ENCODE peak calls at places on chromosomes 1 and 21, in ten cellular contexts. One of them, this sample, is unnamed.

GRCh38 chr1:2273401-2274090 is 45.4 kb downstream of the SKI start:
- DNase-seq in uterus: no peak
- DNase-seq in Calu3: no peak
- DNase-seq in epithelial cell of proximal tubule: no peak
- DNase-seq in CD8-positive, alpha-beta T cell: no peak
- DNase-seq in cardiac muscle cell: no peak
- DNase-seq in Peyer's patch: no peak
- DNase-seq in AG04450: no peak
- DNase-seq in GM06990: no peak
- DNase-seq in left lung: no peak
- DNase-seq in this sample: no peak

GRCh38 chr1:116433283-116434257 is 60.5 kb downstream of the ATP1A1 start:
- DNase-seq in Calu3: peak; percentile 86
- DNase-seq in cardiac muscle cell: no peak
- DNase-seq in CD8-positive, alpha-beta T cell: no peak
- DNase-seq in left lung: no peak
- DNase-seq in GM06990: no peak
- DNase-seq in Peyer's patch: no peak
- DNase-seq in AG04450: no peak
- DNase-seq in epithelial cell of proximal tubule: no peak
- DNase-seq in uterus: no peak
- DNase-seq in this sample: no peak

GRCh38 chr1:161840363-161840762 is 74.2 kb downstream of the ATF6 start:
- DNase-seq in Calu3: no peak
- DNase-seq in cardiac muscle cell: no peak
- DNase-seq in epithelial cell of proximal tubule: no peak
- DNase-seq in CD8-positive, alpha-beta T cell: no peak
- DNase-seq in uterus: no peak
- DNase-seq in GM06990: no peak
- DNase-seq in AG04450: no peak
- DNase-seq in Peyer's patch: no peak
- DNase-seq in left lung: no peak
- DNase-seq in this sample: no peak

GRCh38 chr1:109493805-109494539 is at the start of gene CYB561D1:
- DNase-seq in uterus: peak; percentile 87
- DNase-seq in GM06990: peak; percentile 93
- DNase-seq in Peyer's patch: peak; percentile 85
- DNase-seq in left lung: peak; percentile 89
- DNase-seq in AG04450: no peak
- DNase-seq in CD8-positive, alpha-beta T cell: peak; percentile 95
- DNase-seq in Calu3: peak; percentile 90
- DNase-seq in cardiac muscle cell: peak; percentile 92
- DNase-seq in epithelial cell of proximal tubule: no peak
- DNase-seq in this sample: peak; percentile 93

GRCh38 chr1:10280442-10281350 is 70.3 kb downstream of the KIF1B start:
- DNase-seq in cardiac muscle cell: no peak
- DNase-seq in GM06990: peak; percentile 10
- DNase-seq in left lung: no peak
- DNase-seq in epithelial cell of proximal tubule: no peak
- DNase-seq in AG04450: peak; percentile 7
- DNase-seq in CD8-positive, alpha-beta T cell: no peak
- DNase-seq in uterus: no peak
- DNase-seq in Peyer's patch: no peak
- DNase-seq in Calu3: no peak
- DNase-seq in this sample: no peak

GRCh38 chr1:117003253-117003875 is 1.8 kb downstream of the CD101 start:
- DNase-seq in Calu3: no peak
- DNase-seq in uterus: no peak
- DNase-seq in GM06990: no peak
- DNase-seq in AG04450: no peak
- DNase-seq in left lung: no peak
- DNase-seq in Peyer's patch: no peak
- DNase-seq in cardiac muscle cell: no peak
- DNase-seq in epithelial cell of proximal tubule: no peak
- DNase-seq in CD8-positive, alpha-beta T cell: peak; percentile 45
- DNase-seq in this sample: no peak

GRCh38 chr1:227918736-227919135 is 29.0 kb downstream of the WNT9A start:
- DNase-seq in GM06990: no peak
- DNase-seq in left lung: no peak
- DNase-seq in Calu3: no peak
- DNase-seq in uterus: no peak
- DNase-seq in cardiac muscle cell: no peak
- DNase-seq in Peyer's patch: no peak
- DNase-seq in CD8-positive, alpha-beta T cell: no peak
- DNase-seq in AG04450: no peak
- DNase-seq in epithelial cell of proximal tubule: no peak
- DNase-seq in this sample: no peak

GRCh38 chr1:205480349-205481278 is 23.9 kb upstream of the CDK18 start:
- DNase-seq in AG04450: no peak
- DNase-seq in uterus: no peak
- DNase-seq in Calu3: no peak
- DNase-seq in GM06990: peak; percentile 86
- DNase-seq in cardiac muscle cell: no peak
- DNase-seq in CD8-positive, alpha-beta T cell: peak; percentile 72
- DNase-seq in epithelial cell of proximal tubule: no peak
- DNase-seq in Peyer's patch: peak; percentile 21
- DNase-seq in left lung: no peak
- DNase-seq in this sample: peak; percentile 80

GRCh38 chr1:89995595-89996397 is 886 bp downstream of the ZNF326 start:
- DNase-seq in uterus: no peak
- DNase-seq in left lung: no peak
- DNase-seq in CD8-positive, alpha-beta T cell: no peak
- DNase-seq in GM06990: no peak
- DNase-seq in Calu3: no peak
- DNase-seq in AG04450: no peak
- DNase-seq in cardiac muscle cell: no peak
- DNase-seq in Peyer's patch: no peak
- DNase-seq in epithelial cell of proximal tubule: no peak
- DNase-seq in this sample: no peak

GRCh38 chr1:242890211-242890741 is 364.8 kb downstream of the CEP170 start:
- DNase-seq in uterus: no peak
- DNase-seq in Calu3: peak; percentile 14
- DNase-seq in left lung: no peak
- DNase-seq in AG04450: no peak
- DNase-seq in CD8-positive, alpha-beta T cell: no peak
- DNase-seq in Peyer's patch: no peak
- DNase-seq in cardiac muscle cell: peak; percentile 83
- DNase-seq in epithelial cell of proximal tubule: no peak
- DNase-seq in GM06990: no peak
- DNase-seq in this sample: no peak

GRCh38 chr1:110798691-110799256 is 74.2 kb upstream of the CD53 start:
- DNase-seq in Calu3: no peak
- DNase-seq in epithelial cell of proximal tubule: no peak
- DNase-seq in left lung: no peak
- DNase-seq in GM06990: no peak
- DNase-seq in Peyer's patch: no peak
- DNase-seq in AG04450: no peak
- DNase-seq in uterus: no peak
- DNase-seq in cardiac muscle cell: no peak
- DNase-seq in CD8-positive, alpha-beta T cell: no peak
- DNase-seq in this sample: no peak

GRCh38 chr1:39608906-39609305 is 30.5 kb downstream of the HEYL start:
- DNase-seq in CD8-positive, alpha-beta T cell: no peak
- DNase-seq in epithelial cell of proximal tubule: no peak
- DNase-seq in GM06990: no peak
- DNase-seq in uterus: peak; percentile 40
- DNase-seq in left lung: no peak
- DNase-seq in cardiac muscle cell: no peak
- DNase-seq in Calu3: no peak
- DNase-seq in AG04450: no peak
- DNase-seq in Peyer's patch: no peak
- DNase-seq in this sample: no peak

GRCh38 chr1:183293856-183294255 is 107.8 kb downstream of the LAMC2 start:
- DNase-seq in AG04450: no peak
- DNase-seq in Calu3: no peak
- DNase-seq in uterus: no peak
- DNase-seq in epithelial cell of proximal tubule: no peak
- DNase-seq in cardiac muscle cell: no peak
- DNase-seq in CD8-positive, alpha-beta T cell: no peak
- DNase-seq in GM06990: no peak
- DNase-seq in Peyer's patch: no peak
- DNase-seq in left lung: no peak
- DNase-seq in this sample: no peak

GRCh38 chr1:98903261-98903660 is 101.4 kb downstream of the PLPPR5 start:
- DNase-seq in epithelial cell of proximal tubule: peak; percentile 18
- DNase-seq in Peyer's patch: no peak
- DNase-seq in AG04450: peak; percentile 27
- DNase-seq in Calu3: no peak
- DNase-seq in left lung: no peak
- DNase-seq in GM06990: no peak
- DNase-seq in cardiac muscle cell: no peak
- DNase-seq in uterus: no peak
- DNase-seq in CD8-positive, alpha-beta T cell: no peak
- DNase-seq in this sample: no peak

GRCh38 chr1:242523968-242524570 is 428 bp downstream of the PLD5 start:
- DNase-seq in GM06990: peak; percentile 13
- DNase-seq in left lung: peak; percentile 56
- DNase-seq in Calu3: peak; percentile 71
- DNase-seq in uterus: peak; percentile 59
- DNase-seq in CD8-positive, alpha-beta T cell: no peak
- DNase-seq in AG04450: no peak
- DNase-seq in Peyer's patch: no peak
- DNase-seq in epithelial cell of proximal tubule: no peak
- DNase-seq in cardiac muscle cell: peak; percentile 80
- DNase-seq in this sample: peak; percentile 67

GRCh38 chr21:44952929-44953627 is 13.2 kb downstream of the SLX9 start:
- DNase-seq in uterus: no peak
- DNase-seq in left lung: no peak
- DNase-seq in epithelial cell of proximal tubule: no peak
- DNase-seq in CD8-positive, alpha-beta T cell: no peak
- DNase-seq in Calu3: no peak
- DNase-seq in cardiac muscle cell: no peak
- DNase-seq in GM06990: no peak
- DNase-seq in AG04450: no peak
- DNase-seq in Peyer's patch: no peak
- DNase-seq in this sample: no peak

GRCh38 chr1:24865168-24865567 is 64.9 kb downstream of the RUNX3 start:
- DNase-seq in cardiac muscle cell: no peak
- DNase-seq in uterus: no peak
- DNase-seq in left lung: no peak
- DNase-seq in epithelial cell of proximal tubule: no peak
- DNase-seq in GM06990: no peak
- DNase-seq in AG04450: no peak
- DNase-seq in CD8-positive, alpha-beta T cell: no peak
- DNase-seq in Peyer's patch: no peak
- DNase-seq in Calu3: no peak
- DNase-seq in this sample: no peak

GRCh38 chr1:27990920-27991537 is 31.3 kb downstream of the XKR8 start:
- DNase-seq in left lung: no peak
- DNase-seq in Calu3: no peak
- DNase-seq in AG04450: no peak
- DNase-seq in Peyer's patch: no peak
- DNase-seq in GM06990: no peak
- DNase-seq in cardiac muscle cell: no peak
- DNase-seq in epithelial cell of proximal tubule: no peak
- DNase-seq in CD8-positive, alpha-beta T cell: no peak
- DNase-seq in uterus: no peak
- DNase-seq in this sample: no peak

GRCh38 chr21:42864286-42864685 is 15.1 kb downstream of the WDR4 start:
- DNase-seq in cardiac muscle cell: no peak
- DNase-seq in Calu3: no peak
- DNase-seq in left lung: no peak
- DNase-seq in epithelial cell of proximal tubule: no peak
- DNase-seq in CD8-positive, alpha-beta T cell: no peak
- DNase-seq in GM06990: no peak
- DNase-seq in AG04450: no peak
- DNase-seq in uterus: no peak
- DNase-seq in Peyer's patch: no peak
- DNase-seq in this sample: no peak
- TF ChIP-seq CTCF in cardiac muscle cell: no peak
- TF ChIP-seq CTCF in Calu3: no peak
- TF ChIP-seq CTCF in left lung: no peak
- TF ChIP-seq CTCF in epithelial cell of proximal tubule: no peak
- TF ChIP-seq CTCF in CD8-positive, alpha-beta T cell: no peak
- TF ChIP-seq CTCF in GM06990: no peak
- TF ChIP-seq CTCF in AG04450: no peak
- TF ChIP-seq CTCF in uterus: no peak
- TF ChIP-seq CTCF in Peyer's patch: no peak
- TF ChIP-seq CTCF in this sample: no peak

GRCh38 chr1:203056516-203056915 is 29.3 kb downstream of the MYOG start:
- DNase-seq in GM06990: no peak
- DNase-seq in Peyer's patch: no peak
- DNase-seq in epithelial cell of proximal tubule: no peak
- DNase-seq in cardiac muscle cell: no peak
- DNase-seq in left lung: no peak
- DNase-seq in Calu3: no peak
- DNase-seq in AG04450: no peak
- DNase-seq in uterus: no peak
- DNase-seq in CD8-positive, alpha-beta T cell: no peak
- DNase-seq in this sample: no peak
- TF ChIP-seq CTCF in GM06990: peak; percentile 35
- TF ChIP-seq CTCF in Peyer's patch: no peak
- TF ChIP-seq CTCF in epithelial cell of proximal tubule: peak; percentile 34
- TF ChIP-seq CTCF in cardiac muscle cell: no peak
- TF ChIP-seq CTCF in left lung: no peak
- TF ChIP-seq CTCF in Calu3: no peak
- TF ChIP-seq CTCF in AG04450: no peak
- TF ChIP-seq CTCF in uterus: no peak
- TF ChIP-seq CTCF in CD8-positive, alpha-beta T cell: no peak
- TF ChIP-seq CTCF in this sample: peak; percentile 36

DNA sequence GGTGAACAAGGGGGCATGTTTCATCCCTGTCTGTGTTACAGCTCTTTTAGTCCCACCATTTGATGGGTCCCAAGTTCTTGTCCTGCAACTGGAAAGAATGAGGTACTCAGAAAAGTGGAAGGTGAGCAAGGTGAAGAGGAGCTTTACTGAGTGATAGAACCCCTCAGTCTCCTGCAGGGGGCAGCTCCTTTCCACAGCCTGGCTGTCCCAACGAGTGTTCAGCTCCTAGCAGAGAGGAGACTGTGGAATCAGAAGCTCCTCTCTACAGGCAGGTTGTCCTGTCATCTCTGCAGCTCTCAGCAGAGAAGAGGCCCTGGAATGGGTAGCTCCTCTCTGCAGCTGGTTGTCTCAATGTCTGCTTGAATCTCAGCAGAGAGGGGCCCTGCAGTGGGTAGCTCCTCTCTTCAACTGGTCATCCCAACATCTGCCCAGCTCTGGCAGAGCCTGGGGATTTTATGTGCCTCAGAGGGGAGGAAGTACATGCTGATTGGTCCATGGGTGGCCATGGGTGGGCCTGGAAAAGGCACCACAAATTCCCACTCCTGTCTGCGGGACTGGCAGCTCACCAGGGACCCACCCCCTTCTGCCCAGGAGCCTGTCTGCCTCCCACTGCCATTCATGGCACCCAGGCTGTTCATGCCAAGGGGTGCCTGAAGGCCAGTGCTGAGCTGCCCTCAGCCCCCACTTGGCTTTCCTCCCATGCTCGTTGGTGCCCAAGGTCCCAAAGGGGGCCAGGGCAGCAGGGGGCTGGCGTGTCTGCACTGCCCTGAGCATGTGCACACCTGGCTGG is 25.7 kb downstream of the LDLRAD1 start:
- DNase-seq in cardiac muscle cell: peak; percentile 9
- DNase-seq in CD8-positive, alpha-beta T cell: no peak
- DNase-seq in GM06990: no peak
- DNase-seq in epithelial cell of proximal tubule: no peak
- DNase-seq in Peyer's patch: no peak
- DNase-seq in uterus: no peak
- DNase-seq in left lung: no peak
- DNase-seq in AG04450: no peak
- DNase-seq in Calu3: no peak
- DNase-seq in this sample: no peak
- TF ChIP-seq CTCF in cardiac muscle cell: peak; percentile 26
- TF ChIP-seq CTCF in CD8-positive, alpha-beta T cell: no peak
- TF ChIP-seq CTCF in GM06990: no peak
- TF ChIP-seq CTCF in epithelial cell of proximal tubule: peak; percentile 18
- TF ChIP-seq CTCF in Peyer's patch: no peak
- TF ChIP-seq CTCF in uterus: no peak
- TF ChIP-seq CTCF in left lung: no peak
- TF ChIP-seq CTCF in AG04450: no peak
- TF ChIP-seq CTCF in Calu3: no peak
- TF ChIP-seq CTCF in this sample: peak; percentile 35

GRCh38 chr1:112674440-112674985 is at the start of gene MOV10:
- DNase-seq in epithelial cell of proximal tubule: no peak
- DNase-seq in uterus: peak; percentile 68
- DNase-seq in cardiac muscle cell: peak; percentile 80
- DNase-seq in Peyer's patch: peak; percentile 67
- DNase-seq in AG04450: peak; percentile 36
- DNase-seq in GM06990: peak; percentile 81
- DNase-seq in left lung: peak; percentile 78
- DNase-seq in CD8-positive, alpha-beta T cell: peak; percentile 75
- DNase-seq in Calu3: peak; percentile 48
- DNase-seq in this sample: peak; percentile 79
- TF ChIP-seq CTCF in epithelial cell of proximal tubule: no peak
- TF ChIP-seq CTCF in uterus: no peak
- TF ChIP-seq CTCF in cardiac muscle cell: no peak
- TF ChIP-seq CTCF in Peyer's patch: no peak
- TF ChIP-seq CTCF in AG04450: no peak
- TF ChIP-seq CTCF in GM06990: no peak
- TF ChIP-seq CTCF in left lung: no peak
- TF ChIP-seq CTCF in CD8-positive, alpha-beta T cell: no peak
- TF ChIP-seq CTCF in Calu3: no peak
- TF ChIP-seq CTCF in this sample: no peak